ENCODE peak calls at places on chromosomes 3 and 15, in seven cellular contexts. R, F, T, L, J, M and E are unnamed samples. For H3K36me3, the result is how much of the 10 kb centered on the place peaks cover.

GRCh38 chr3:128548426-128549282 is 55.7 kb upstream of the GATA2 start:
- DNase-seq in R (peak), F (no peak), T (no peak), L (no peak), J (no peak), M (no peak), E (no peak)

GRCh38 chr3:188272481-188273372 is 118.8 kb downstream of the LPP start:
- DNase-seq in R (no peak), F (no peak), T (no peak), L (no peak), J (no peak), M (no peak), E (no peak)

GRCh38 chr3:8658326-8659212 is 14.0 kb upstream of the SSUH2 start:
- DNase-seq in R (peak), F (peak), T (no peak), L (no peak), J (peak), M (peak), E (no peak)

GRCh38 chr3:65855370-65856100 is 183.2 kb downstream of the MAGI1 start:
- DNase-seq in R (no peak), F (no peak), T (no peak), L (no peak), J (no peak), M (no peak), E (no peak)

GRCh38 chr3:172074578-172074977 is 35.2 kb downstream of the FNDC3B start:
- DNase-seq in R (peak), F (peak), T (no peak), L (no peak), J (no peak), M (no peak), E (no peak)

GRCh38 chr15:79837846-79838245 is 59.0 kb downstream of the MTHFS start:
- DNase-seq in R (no peak), F (no peak), T (no peak), L (no peak), J (no peak), M (no peak), E (no peak)

GRCh38 chr3:187742351-187743171 is 2.7 kb downstream of the BCL6 start:
- DNase-seq in R (no peak), F (no peak), T (no peak), L (no peak), J (peak), M (no peak), E (no peak)

GRCh38 chr3:127789051-127789450 is 33.3 kb downstream of the MGLL start:
- DNase-seq in R (no peak), F (peak), T (no peak), L (no peak), J (no peak), M (no peak), E (no peak)

GRCh38 chr3:71389191-71389590 is 194.3 kb downstream of the FOXP1 start:
- DNase-seq in R (no peak), F (no peak), T (no peak), L (no peak), J (no peak), M (no peak), E (no peak)

GRCh38 chr3:133896002-133896761 is 500 bp upstream of the RAB6B start:
- DNase-seq in R (no peak), F (no peak), T (no peak), L (no peak), J (no peak), M (no peak), E (no peak)

GRCh38 chr3:55951371-55951770 is 464.3 kb upstream of the WNT5A start:
- DNase-seq in R (no peak), F (no peak), T (no peak), L (no peak), J (no peak), M (no peak), E (no peak)

GRCh38 chr3:87167634-87168456 is 59.3 kb upstream of the CHMP2B start:
- DNase-seq in R (no peak), F (no peak), T (peak), L (no peak), J (peak), M (no peak), E (no peak)

GRCh38 chr3:46565607-46566039 is 479 bp downstream of the LRRC2 start:
- DNase-seq in R (no peak), F (no peak), T (no peak), L (no peak), J (no peak), M (no peak), E (no peak)

GRCh38 chr3:33081812-33082211 is 15.1 kb downstream of the GLB1 start:
- DNase-seq in R (no peak), F (no peak), T (no peak), L (no peak), J (no peak), M (no peak), E (no peak)

GRCh38 chr3:120988994-120989393 is 81.0 kb downstream of the STXBP5L start:
- DNase-seq in R (no peak), F (no peak), T (no peak), L (no peak), J (no peak), M (no peak), E (no peak)

GRCh38 chr3:177811835-177812234 is 614.6 kb upstream of the TBL1XR1 start:
- DNase-seq in R (no peak), F (no peak), T (no peak), L (no peak), J (no peak), M (no peak), E (no peak)

GRCh38 chr15:60859996-60860494 is 369.1 kb downstream of the RORA start:
- DNase-seq in R (no peak), F (peak), T (no peak), L (no peak), J (no peak), M (no peak), E (no peak)

GRCh38 chr15:79221696-79222095 is 60.8 kb upstream of the ANKRD34C start:
- DNase-seq in R (no peak), F (no peak), T (no peak), L (no peak), J (no peak), M (no peak), E (no peak)

GRCh38 chr15:27231811-27232210 is 260.8 kb downstream of the GABRG3 start:
- DNase-seq in R (no peak), F (no peak), T (no peak), L (no peak), J (no peak), M (no peak), E (no peak)

GRCh38 chr3:187966636-187967035 is 187.3 kb upstream of the LPP start:
- DNase-seq in R (no peak), F (no peak), T (no peak), L (no peak), J (no peak), M (no peak), E (no peak)

GRCh38 chr3:62602987-62603386 is 229.6 kb upstream of the FEZF2 start:
- DNase-seq in R (no peak), F (no peak), T (no peak), L (no peak), J (no peak), M (no peak), E (no peak)

GRCh38 chr15:93584021-93584420 is 495.0 kb upstream of the RGMA start:
- DNase-seq in R (no peak), F (no peak), T (no peak), L (no peak), J (no peak), M (no peak), E (no peak)

GRCh38 chr3:96209703-96210102 is 604.7 kb upstream of the EPHA6 start:
- DNase-seq in R (no peak), F (no peak), T (no peak), L (no peak), J (no peak), M (no peak), E (no peak)

GRCh38 chr3:52407779-52408178 is 37.1 kb downstream of the SEMA3G start:
- DNase-seq in R (no peak), F (no peak), T (no peak), L (no peak), J (no peak), M (no peak), E (no peak)

GRCh38 chr3:10469406-10470119 is 35.8 kb downstream of the ATP2B2 start:
- DNase-seq in R (no peak), F (no peak), T (no peak), L (no peak), J (no peak), M (no peak), E (no peak)

GRCh38 chr15:76674883-76675282 is 230.3 kb downstream of the SCAPER start:
- DNase-seq in R (no peak), F (no peak), T (no peak), L (no peak), J (no peak), M (no peak), E (no peak)

GRCh38 chr3:149790698-149791097 is 1.7 kb downstream of the ANKUB1 start:
- DNase-seq in R (no peak), F (no peak), T (no peak), L (no peak), J (no peak), M (no peak), E (no peak)

GRCh38 chr3:134426660-134427181 is 52.5 kb upstream of the AMOTL2 start:
- DNase-seq in R (no peak), F (no peak), T (no peak), L (no peak), J (no peak), M (no peak), E (no peak)

GRCh38 chr3:32000877-32001276 is 19.3 kb downstream of the ZNF860 start:
- DNase-seq in R (no peak), F (no peak), T (no peak), L (no peak), J (no peak), M (no peak), E (no peak)

GRCh38 chr3:31014317-31015040 is 120.0 kb upstream of the GADL1 start:
- DNase-seq in R (no peak), F (no peak), T (no peak), L (no peak), J (no peak), M (no peak), E (no peak)

GRCh38 chr15:66702770-66703539 is 919 bp downstream of the SMAD6 start:
- DNase-seq in R (no peak), F (no peak), T (no peak), L (no peak), J (no peak), M (no peak), E (no peak)

GRCh38 chr3:13513051-13513912 is 33.2 kb downstream of the HDAC11 start:
- DNase-seq in R (no peak), F (no peak), T (no peak), L (no peak), J (no peak), M (no peak), E (no peak)

GRCh38 chr15:60179786-60180391 is 175.8 kb downstream of the FOXB1 start:
- DNase-seq in R (no peak), F (no peak), T (peak), L (no peak), J (peak), M (no peak), E (no peak)

GRCh38 chr3:58164916-58165821 is 45.6 kb downstream of the DNASE1L3 start:
- DNase-seq in R (no peak), F (no peak), T (peak), L (no peak), J (peak), M (no peak), E (no peak)

GRCh38 chr3:15499536-15499935 is 22.0 kb downstream of the COLQ start:
- DNase-seq in R (no peak), F (peak), T (no peak), L (no peak), J (no peak), M (no peak), E (no peak)

GRCh38 chr3:189862385-189863023 is 231.3 kb downstream of the TP63 start:
- DNase-seq in R (no peak), F (no peak), T (no peak), L (no peak), J (no peak), M (no peak), E (no peak)

GRCh38 chr15:51089699-51090098 is 5.0 kb downstream of the TNFAIP8L3 start:
- DNase-seq in R (no peak), F (no peak), T (no peak), L (no peak), J (no peak), M (no peak), E (no peak)

GRCh38 chr3:153072382-153072781 is 89.6 kb upstream of the RAP2B start:
- DNase-seq in R (no peak), F (no peak), T (no peak), L (no peak), J (no peak), M (no peak), E (no peak)

DNA sequence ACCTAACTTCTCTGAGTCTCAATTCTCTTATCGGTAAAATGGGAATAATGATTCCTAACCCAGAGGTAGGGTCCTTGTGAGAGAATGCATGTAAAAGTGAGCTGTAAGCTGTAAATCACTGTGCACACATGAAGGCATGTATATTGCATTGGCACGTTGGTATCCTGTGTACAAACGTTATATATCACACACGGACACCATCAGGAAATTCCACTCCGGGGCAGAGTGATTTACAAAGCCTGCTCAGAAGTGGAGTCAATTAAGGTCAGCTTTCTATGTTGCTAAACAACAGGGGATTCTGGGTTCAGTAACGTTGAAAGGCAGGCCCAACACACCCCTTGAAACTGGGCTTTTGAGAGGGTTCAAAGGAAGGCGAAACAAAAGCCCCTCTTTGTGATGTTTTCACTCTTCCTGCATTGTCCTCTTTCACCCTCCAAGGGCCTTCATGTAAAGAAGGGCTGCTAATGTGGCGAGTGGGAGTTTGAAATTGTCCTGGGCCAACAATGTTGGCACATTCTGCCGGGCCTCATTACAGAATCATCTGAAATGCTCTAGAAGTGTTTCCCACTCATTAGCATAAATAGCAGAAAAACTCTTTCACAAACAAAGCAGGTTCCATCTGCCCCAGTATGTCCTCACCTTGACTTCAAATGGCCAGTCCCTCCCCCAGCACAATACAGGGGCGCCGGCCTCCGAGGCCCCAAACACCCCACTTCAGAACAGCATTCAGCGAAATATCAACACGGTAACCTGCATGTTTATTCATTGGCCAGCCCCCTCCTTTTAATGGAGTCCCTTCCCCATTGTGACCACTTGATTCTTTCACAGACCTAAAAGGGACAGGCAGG is 76.3 kb downstream of the HES1 start:
- DNase-seq in R (no peak), F (no peak), T (peak), L (no peak), J (no peak), M (no peak), E (no peak)
- H3K27ac ChIP-seq in R (no peak), F (no peak), T (no peak), L (peak), J (no peak), M (no peak), E (no peak)

GRCh38 chr3:29279830-29280229 is 1.0 kb upstream of the RBMS3 start:
- DNase-seq in R (no peak), F (no peak), T (no peak), L (no peak), J (no peak), M (no peak), E (no peak)
- H3K4me3 ChIP-seq in R (peak), F (peak), T (no peak), L (peak), J (no peak), M (peak), E (no peak)

DNA sequence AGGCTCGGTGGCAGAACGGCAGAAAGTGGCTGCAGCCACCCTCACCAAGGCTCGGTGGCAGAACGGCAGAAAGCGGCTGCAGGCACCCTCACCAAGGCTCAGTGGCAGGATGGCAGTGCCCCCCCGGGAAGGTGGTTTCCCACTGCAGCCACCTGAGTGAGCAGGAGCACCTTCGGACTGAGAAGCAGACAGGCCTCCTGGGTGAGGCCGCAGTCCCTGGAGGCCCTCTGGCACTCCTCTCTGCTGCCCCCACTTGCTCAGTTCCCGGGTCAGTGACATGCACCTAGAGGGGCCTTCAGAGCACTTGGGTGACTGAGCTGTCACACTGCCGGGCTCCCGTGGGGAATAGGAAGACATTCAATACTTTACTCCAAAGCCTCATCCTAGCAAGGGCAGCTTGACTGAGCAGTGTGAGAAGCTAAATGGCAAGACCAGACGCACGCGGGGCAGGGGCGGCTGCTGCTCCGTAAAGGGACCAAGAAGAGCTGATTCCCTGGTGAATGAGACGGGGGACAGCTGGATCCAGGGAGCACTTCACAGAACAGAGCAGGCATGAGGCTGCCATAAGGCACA is 62.7 kb downstream of the PCSK6 start:
- DNase-seq in R (peak), F (no peak), T (no peak), L (no peak), J (no peak), M (no peak), E (no peak)
- H3K36me3 ChIP-seq in R (under half), F (under half), T (under half), L (under half), J (under half), M (under half), E (under half)

GRCh38 chr3:129610276-129610675 is 3.8 kb upstream of the PLXND1 start:
- DNase-seq in R (no peak), F (no peak), T (no peak), L (no peak), J (no peak), M (no peak), E (no peak)

GRCh38 chr3:129611446-129611800 is 4.9 kb upstream of the PLXND1 start:
- DNase-seq in R (no peak), F (no peak), T (no peak), L (no peak), J (no peak), M (no peak), E (no peak)

GRCh38 chr3:129613205-129613740 is 6.8 kb upstream of the PLXND1 start:
- DNase-seq in R (no peak), F (no peak), T (no peak), L (no peak), J (no peak), M (no peak), E (no peak)

GRCh38 chr3:129612350-129613204 is 6.1 kb upstream of the PLXND1 start:
- DNase-seq in R (no peak), F (no peak), T (no peak), L (no peak), J (no peak), M (no peak), E (no peak)

GRCh38 chr3:129611812-129612349 is 5.4 kb upstream of the PLXND1 start:
- DNase-seq in R (no peak), F (no peak), T (no peak), L (no peak), J (no peak), M (no peak), E (no peak)
- H3K27ac ChIP-seq in R (peak), F (peak), T (no peak), L (peak), J (no peak), M (peak), E (no peak)

GRCh38 chr3:111676177-111677021 is 81.3 kb upstream of the ZBED2 start:
- DNase-seq in R (no peak), F (no peak), T (no peak), L (no peak), J (no peak), M (no peak), E (no peak)
- H3K4me3 ChIP-seq in R (no peak), F (no peak), T (peak), L (no peak), J (no peak), M (no peak), E (peak)